ENCODE peak calls at places on chromosomes 12 and 14, in four cellular contexts. H is HepG2, R is A549, X is GM12878. L is an unnamed sample.

GRCh38 chr12:49587174-49587908 is 18.1 kb downstream of the FAM186B start:
- ATAC-seq in R (peak; percentile 60), X (no peak), H (peak; percentile 58), L (no peak)

GRCh38 chr12:34106172-34106571 is 83.9 kb downstream of the ALG10 start:
- ATAC-seq in R (no peak), H (no peak), X (no peak), L (no peak)

GRCh38 chr14:100764716-100765115 is 38.0 kb downstream of the DLK1 start:
- ATAC-seq in X (no peak), R (no peak), H (no peak), L (no peak)

GRCh38 chr12:117518594-117519270 is 157.3 kb upstream of the NOS1 start:
- ATAC-seq in H (peak; percentile 92), R (peak; percentile 53), X (no peak), L (no peak)

GRCh38 chr14:39383026-39383626 is 49.1 kb downstream of the FBXO33 start:
- ATAC-seq in H (no peak), X (peak; percentile 75), R (no peak), L (no peak)

GRCh38 chr12:93778306-93778705 is 101.1 kb downstream of the CRADD start:
- ATAC-seq in H (no peak), R (no peak), X (no peak), L (peak; percentile 80)

GRCh38 chr12:122834229-122834920 is 882 bp upstream of the HIP1R start:
- ATAC-seq in R (peak; percentile 84), H (peak; percentile 60), X (peak; percentile 37), L (peak; percentile 35)

GRCh38 chr14:89359477-89360222 is 57.4 kb downstream of the FOXN3 start:
- ATAC-seq in H (peak; percentile 48), X (peak; percentile 50), R (peak; percentile 24), L (peak; percentile 43)

GRCh38 chr12:68980476-68981212 is 47.7 kb upstream of the CPM start:
- ATAC-seq in H (no peak), R (no peak), X (no peak), L (no peak)

GRCh38 chr12:25056011-25056410 is 107.1 kb upstream of the BCAT1 start:
- ATAC-seq in H (no peak), R (no peak), X (no peak), L (no peak)

GRCh38 chr14:22464422-22465142 is 124.4 kb downstream of the DAD1 start:
- ATAC-seq in H (peak; percentile 13), R (no peak), X (peak; percentile 79), L (no peak)

GRCh38 chr12:104761091-104761490 is 197.0 kb downstream of the SLC41A2 start:
- ATAC-seq in H (peak; percentile 68), R (peak; percentile 73), X (no peak), L (no peak)

GRCh38 chr12:94982456-94982855 is 21.0 kb downstream of the NDUFA12 start:
- ATAC-seq in X (no peak), H (no peak), R (no peak), L (no peak)

GRCh38 chr12:123396954-123397353 is 13.0 kb downstream of the KMT5A start:
- ATAC-seq in X (no peak), H (no peak), R (no peak), L (no peak)

GRCh38 chr14:75578786-75579781 is 664 bp downstream of the FLVCR2 start:
- ATAC-seq in X (no peak), H (peak; percentile 57), R (peak; percentile 73), L (peak; percentile 65)

GRCh38 chr12:45336331-45336730 is 120.4 kb downstream of the ANO6 start:
- ATAC-seq in R (peak; percentile 65), X (no peak), H (no peak), L (no peak)

GRCh38 chr12:2633176-2633824 is 161.5 kb upstream of the FKBP4 start:
- ATAC-seq in X (no peak), R (no peak), H (no peak), L (no peak)

GRCh38 chr14:53368714-53369191 is 215.6 kb upstream of the DDHD1 start:
- ATAC-seq in X (no peak), H (no peak), R (peak; percentile 64), L (peak; percentile 67)

GRCh38 chr12:121776190-121777098 is 17.0 kb downstream of the RHOF start:
- ATAC-seq in R (peak; percentile 75), H (peak; percentile 71), X (peak; percentile 89), L (peak; percentile 47)
- TF ChIP-seq EP300 in R (no peak), H (no peak), X (no peak), L (no peak)

GRCh38 chr14:68854421-68854820 is 61.6 kb upstream of the ZFP36L1 start:
- ATAC-seq in R (no peak), X (peak; percentile 85), H (peak; percentile 28), L (no peak)

GRCh38 chr14:68853749-68854148 is 60.9 kb upstream of the ZFP36L1 start:
- ATAC-seq in X (no peak), H (peak; percentile 65), R (peak; percentile 58), L (no peak)

GRCh38 chr14:68857671-68858070 is 64.8 kb upstream of the ZFP36L1 start:
- ATAC-seq in R (no peak), H (no peak), X (no peak), L (no peak)

GRCh38 chr14:68860771-68861170 is 67.9 kb upstream of the ZFP36L1 start:
- ATAC-seq in R (no peak), H (no peak), X (no peak), L (no peak)

GRCh38 chr14:68856572-68856971 is 63.7 kb upstream of the ZFP36L1 start:
- ATAC-seq in H (no peak), R (no peak), X (no peak), L (no peak)
- TF ChIP-seq EP300 in H (no peak), R (no peak), X (no peak), L (no peak)

GRCh38 chr14:30993071-30993470 is 32.4 kb upstream of the AP4S1 start:
- ATAC-seq in X (no peak), H (peak; percentile 21), R (no peak), L (no peak)
- TF ChIP-seq EP300 in X (no peak), H (no peak), R (no peak), L (no peak)

GRCh38 chr12:67658486-67658885 is 9.9 kb downstream of the DYRK2 start:
- ATAC-seq in X (no peak), H (no peak), R (no peak), L (no peak)

GRCh38 chr12:67665679-67666078 is 17.1 kb downstream of the DYRK2 start:
- ATAC-seq in X (no peak), H (no peak), R (no peak), L (no peak)

GRCh38 chr12:67663121-67663520 is 14.6 kb downstream of the DYRK2 start:
- ATAC-seq in X (no peak), H (no peak), R (no peak), L (peak; percentile 59)

GRCh38 chr12:67659296-67659695 is 10.8 kb downstream of the DYRK2 start:
- ATAC-seq in X (no peak), H (no peak), R (no peak), L (no peak)

GRCh38 chr12:67661311-67662011 is 12.9 kb downstream of the DYRK2 start:
- ATAC-seq in R (peak; percentile 20), H (no peak), X (no peak), L (no peak)
- TF ChIP-seq EP300 in R (no peak), H (no peak), X (no peak), L (no peak)

GRCh38 chr14:70916776-70917175 is 9.5 kb downstream of the PCNX1 start:
- ATAC-seq in R (no peak), H (no peak), X (no peak), L (no peak)
- TF ChIP-seq EP300 in R (no peak), H (no peak), X (no peak), L (no peak)

DNA sequence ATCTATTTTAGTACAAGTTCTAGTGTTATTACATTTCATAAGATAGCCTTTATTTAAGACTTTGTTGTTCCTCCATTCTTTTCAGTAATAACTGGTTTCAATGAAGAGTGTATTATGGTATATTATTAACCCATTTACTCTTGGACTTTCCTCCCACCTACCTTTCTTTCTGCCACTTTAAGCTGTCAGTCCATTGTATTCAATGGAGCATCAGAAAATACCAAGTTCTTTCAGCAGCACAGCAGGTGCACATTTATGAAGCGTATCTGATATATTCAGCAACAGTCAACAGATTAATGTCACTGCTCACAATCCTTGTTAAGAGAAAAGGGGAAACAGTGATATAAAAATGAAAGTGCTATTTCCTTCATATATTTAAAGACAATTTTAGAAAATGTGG is 660.9 kb downstream of the C12orf50 start:
- ATAC-seq in H (no peak), R (no peak), X (no peak), L (no peak)
- TF ChIP-seq EP300 in H (no peak), R (no peak), X (no peak), L (no peak)

L was measured in gastroesophageal sphincter.